ENCODE peak calls at places on chromosome 14, in seven cellular contexts. T, V, S, B, N, H and M are unnamed samples.

GRCh38 chr14:51310453-51311074 is 70.5 kb downstream of the TMX1 start:
- DNase-seq in T (no peak), V (no peak), H (no peak), S (no peak), N (peak), B (no peak), M (no peak)

GRCh38 chr14:84127430-84127829 is 1402.5 kb upstream of the FLRT2 start:
- DNase-seq in V (no peak), B (no peak), H (no peak), T (no peak), S (no peak), N (no peak), M (no peak)

GRCh38 chr14:61178226-61179060 is 102.7 kb downstream of the TMEM30B start:
- DNase-seq in V (no peak), B (peak), S (no peak), N (peak), T (peak), H (peak), M (peak)

GRCh38 chr14:28678887-28679286 is 87.7 kb upstream of the FOXG1 start:
- DNase-seq in V (no peak), T (no peak), N (no peak), B (no peak), H (no peak), S (no peak), M (no peak)

GRCh38 chr14:33592298-33592697 is 358.6 kb downstream of the EGLN3 start:
- DNase-seq in S (no peak), V (no peak), T (no peak), N (peak), B (no peak), H (no peak), M (no peak)

GRCh38 chr14:105843444-105844046 is 317.2 kb downstream of the TMEM121 start:
- DNase-seq in H (no peak), V (peak), B (no peak), N (no peak), S (no peak), T (no peak), M (no peak)

GRCh38 chr14:102140750-102141145 is 1.1 kb downstream of the WDR20 start:
- DNase-seq in B (no peak), T (no peak), N (no peak), S (no peak), H (no peak), V (no peak), M (no peak)

GRCh38 chr14:91985008-91985407 is 37.5 kb upstream of the FBLN5 start:
- DNase-seq in T (no peak), S (no peak), H (no peak), N (peak), B (peak), V (no peak), M (peak)

GRCh38 chr14:75277796-75278421 is 719 bp upstream of the FOS start:
- DNase-seq in T (no peak), H (no peak), V (no peak), S (no peak), B (peak), N (peak), M (no peak)

GRCh38 chr14:56342419-56342901 is 224.2 kb downstream of the PELI2 start:
- DNase-seq in T (no peak), S (no peak), H (no peak), V (no peak), N (no peak), B (peak), M (peak)

GRCh38 chr14:60222820-60223219 is 26.2 kb upstream of the PPM1A start:
- DNase-seq in T (no peak), B (no peak), S (peak), N (no peak), V (no peak), H (no peak), M (no peak)

GRCh38 chr14:63547798-63548335 is 4.7 kb upstream of the PPP2R5E start:
- DNase-seq in H (no peak), V (no peak), B (no peak), T (no peak), N (peak), S (no peak), M (no peak)

GRCh38 chr14:95052016-95052585 is 105.2 kb downstream of the DICER1 start:
- DNase-seq in V (no peak), B (no peak), T (no peak), H (no peak), N (no peak), S (no peak), M (no peak)

GRCh38 chr14:71620401-71620800 is 311.8 kb upstream of the RGS6 start:
- DNase-seq in T (no peak), S (no peak), N (peak), H (no peak), V (no peak), B (no peak), M (no peak)